ENCODE peak calls at places on chromosomes 12 and 14, in eight cellular contexts. P is D721Med; V is stimulated activated CD4-positive, alpha-beta T cell treated with anti-CD3 and anti-CD28 coated beads, Interleukin-4, amount 100 ng/mL, for 48 hours; R is NCI-H345; O is EH; H is NCI-H510A treated with DMSO at 0.1 percent for 48 hours; A is activated CD8-positive, alpha-beta T cell treated with anti-CD3 and anti-CD28 coated beads, Interleukin-2, amount 10 ng/mL, durations not matched to agents 7 days and 5 days; T is T-cell. U is an unnamed sample.

GRCh38 chr12:48446372-48446771 is 26.0 kb upstream of the ANP32D start:
- DNase-seq in T (no peak), O (no peak), R (no peak), V (no peak), A (no peak), H (no peak), P (peak), U (no peak)

GRCh38 chr12:119115296-119115905 is 63.3 kb upstream of the HSPB8 start:
- DNase-seq in V (no peak), A (peak), H (peak), R (peak), T (no peak), O (peak), P (peak), U (no peak)

GRCh38 chr12:132150780-132151144 is 6.5 kb downstream of the NOC4L start:
- DNase-seq in O (no peak), H (no peak), P (no peak), R (no peak), T (no peak), V (no peak), A (no peak), U (no peak)

GRCh38 chr12:49482095-49483051 is 56.5 kb upstream of the KCNH3 start:
- DNase-seq in A (no peak), O (peak), H (peak), P (no peak), T (no peak), R (no peak), V (no peak), U (no peak)

GRCh38 chr12:51393676-51394545 is 2.7 kb upstream of the GALNT6 start:
- DNase-seq in H (no peak), O (peak), V (peak), P (no peak), A (peak), R (no peak), T (peak), U (peak)

GRCh38 chr14:23538785-23539184 is 12.8 kb downstream of the ZFHX2 start:
- DNase-seq in V (no peak), T (no peak), H (no peak), R (no peak), O (peak), A (no peak), P (no peak), U (peak)

GRCh38 chr12:131353376-131353775 is 357.5 kb upstream of the SFSWAP start:
- DNase-seq in T (no peak), O (no peak), A (no peak), R (no peak), V (no peak), H (no peak), P (no peak), U (no peak)

GRCh38 chr12:95529693-95530225 is 21.5 kb downstream of the USP44 start:
- DNase-seq in A (no peak), V (no peak), P (no peak), T (no peak), H (no peak), R (no peak), O (no peak), U (peak)

GRCh38 chr12:58066296-58066695 is 124.9 kb downstream of the ATP23 start:
- DNase-seq in T (no peak), V (no peak), O (peak), A (no peak), P (no peak), R (peak), H (no peak), U (peak)

GRCh38 chr12:131355688-131356245 is 355.1 kb upstream of the SFSWAP start:
- DNase-seq in V (no peak), R (no peak), H (no peak), T (no peak), O (no peak), A (no peak), P (no peak), U (no peak)

GRCh38 chr14:76456200-76456599 is 80.3 kb downstream of the ESRRB start:
- DNase-seq in H (peak), O (peak), R (peak), V (peak), P (peak), T (no peak), A (peak), U (peak)

GRCh38 chr14:25843761-25844470 is 753.9 kb downstream of the NOVA1 start:
- DNase-seq in A (no peak), V (no peak), H (no peak), O (no peak), R (no peak), T (no peak), P (no peak), U (no peak)

GRCh38 chr12:72264548-72265175 is 7.5 kb upstream of the TRHDE start:
- DNase-seq in R (peak), P (no peak), V (no peak), O (peak), H (peak), A (no peak), T (no peak), U (peak)

GRCh38 chr14:104119119-104119699 is 19.2 kb upstream of the KIF26A start:
- DNase-seq in O (no peak), V (no peak), P (no peak), R (no peak), T (no peak), A (no peak), H (no peak), U (no peak)

GRCh38 chr12:1812650-1813302 is 7.6 kb upstream of the LRTM2 start:
- DNase-seq in P (no peak), T (no peak), O (peak), A (no peak), V (no peak), R (no peak), H (no peak), U (peak)

GRCh38 chr14:105864116-105864515 is 337.7 kb downstream of the TMEM121 start:
- DNase-seq in A (no peak), R (no peak), T (peak), O (no peak), V (no peak), P (no peak), H (no peak), U (no peak)

GRCh38 chr14:103880334-103880985 is 33.1 kb upstream of the PPP1R13B start:
- DNase-seq in H (no peak), A (no peak), R (no peak), T (peak), O (peak), V (no peak), P (no peak), U (peak)

GRCh38 chr14:21940887-21941855 is 267.6 kb upstream of the OR4E1 start:
- DNase-seq in A (peak), P (no peak), T (peak), V (no peak), R (no peak), O (no peak), H (no peak), U (peak)

GRCh38 chr12:92786045-92786444 is 83.3 kb downstream of the PLEKHG7 start:
- DNase-seq in R (no peak), H (no peak), A (no peak), P (no peak), V (no peak), O (peak), T (no peak), U (peak)

GRCh38 chr14:93980464-93981201 is 4.3 kb upstream of the ASB2 start:
- DNase-seq in A (no peak), R (no peak), P (no peak), H (no peak), T (no peak), O (peak), V (no peak), U (peak)

GRCh38 chr12:117151195-117152031 is 38.9 kb downstream of the FBXO21 start:
- DNase-seq in R (no peak), T (no peak), V (no peak), O (peak), H (peak), P (peak), A (peak), U (peak)

U was measured in iris pigment epithelial cell.